ENCODE peak calls at places on chromosomes 11 and 22, in eight cellular contexts. A is heart left ventricle, W is choroid plexus epithelial cell, Z is fibroblast of lung, R is HCT116, N is astrocyte of the spinal cord, Q is HFF-Myc, V is B cell. Y is an unnamed sample.

GRCh38 chr11:8658210-8658968 is 24.1 kb downstream of the TRIM66 start:
- DNase-seq in Q (no peak), Z (no peak), N (no peak), W (peak; percentile 42), R (no peak), A (no peak), V (no peak), Y (peak; percentile 53)

GRCh38 chr22:28951969-28952521 is 68.7 kb downstream of the ZNRF3 start:
- DNase-seq in Z (peak; percentile 71), V (no peak), N (peak; percentile 80), A (no peak), W (peak; percentile 59), R (no peak), Q (no peak), Y (no peak)

GRCh38 chr22:22235564-22235963 is 9.0 kb upstream of the VPREB1 start:
- DNase-seq in A (no peak), Q (no peak), W (peak; percentile 42), V (no peak), N (no peak), R (no peak), Z (no peak), Y (peak; percentile 39)

GRCh38 chr11:5289696-5290095 is 12.1 kb downstream of the OR51B4 start:
- DNase-seq in N (no peak), Z (peak; percentile 12), W (no peak), R (no peak), A (no peak), Q (no peak), V (no peak), Y (no peak)

GRCh38 chr11:37199082-37199481 is 601.0 kb upstream of the RAG2 start:
- DNase-seq in V (no peak), R (no peak), W (no peak), Q (no peak), Z (no peak), N (no peak), A (no peak), Y (no peak)

GRCh38 chr11:33860926-33861325 is 30.9 kb downstream of the LMO2 start:
- DNase-seq in N (no peak), V (no peak), Z (no peak), A (no peak), W (no peak), R (no peak), Q (no peak), Y (no peak)

GRCh38 chr11:71302534-71302909 is 50.1 kb upstream of the SHANK2 start:
- DNase-seq in V (no peak), Q (no peak), A (no peak), N (no peak), Z (no peak), R (no peak), W (no peak), Y (no peak)

GRCh38 chr22:44639891-44640617 is 62.0 kb upstream of the PRR5 start:
- DNase-seq in N (no peak), A (no peak), R (no peak), Q (no peak), V (no peak), W (no peak), Z (no peak), Y (no peak)

GRCh38 chr11:87583931-87584330 is 546.2 kb downstream of the TMEM135 start:
- DNase-seq in N (no peak), A (no peak), Z (no peak), Q (no peak), W (no peak), V (no peak), R (no peak), Y (no peak)

GRCh38 chr11:68798221-68798813 is 43.4 kb downstream of the CPT1A start:
- DNase-seq in Z (no peak), W (peak; percentile 22), N (no peak), R (no peak), A (no peak), Q (no peak), V (peak; percentile 54), Y (peak; percentile 75)
- TF ChIP-seq CTCF in Z (peak; percentile 66), W (peak; percentile 67), N (peak; percentile 78), R (peak; percentile 82), A (peak; percentile 40), Q (peak; percentile 82), V (peak; percentile 75), Y (peak; percentile 75)

DNA sequence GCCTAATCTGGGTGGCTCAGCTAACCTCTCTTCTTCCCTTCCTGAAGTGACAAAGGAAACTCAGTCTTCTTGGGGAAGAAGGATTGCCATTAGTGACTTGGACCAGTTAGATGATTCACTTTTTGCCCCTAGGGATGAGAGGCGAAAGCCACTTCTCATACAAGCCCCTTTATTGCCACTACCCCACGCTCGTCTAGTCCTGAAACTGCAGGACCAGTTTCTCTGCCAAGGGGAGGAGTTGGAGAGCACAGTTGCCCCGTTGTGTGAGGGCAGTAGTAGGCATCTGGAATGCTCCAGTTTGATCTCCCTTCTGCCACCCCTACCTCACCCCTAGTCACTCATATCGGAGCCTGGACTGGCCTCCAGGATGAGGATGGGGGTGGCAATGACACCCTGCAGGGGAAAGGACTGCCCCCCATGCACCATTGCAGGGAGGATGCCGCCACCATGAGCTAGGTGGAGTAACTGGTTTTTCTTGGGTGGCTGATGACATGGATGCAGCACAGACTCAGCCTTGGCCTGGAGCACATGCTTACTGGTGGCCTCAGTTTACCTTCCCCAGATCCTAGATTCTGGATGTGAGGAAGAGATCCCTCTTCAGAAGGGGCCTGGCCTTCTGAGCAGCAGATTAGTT is 14.2 kb upstream of the UVRAG start:
- DNase-seq in A (no peak), Q (no peak), R (no peak), N (no peak), V (no peak), W (no peak), Z (no peak), Y (no peak)
- TF ChIP-seq CTCF in A (no peak), Q (no peak), R (no peak), N (no peak), V (no peak), W (no peak), Z (no peak), Y (no peak)

DNA sequence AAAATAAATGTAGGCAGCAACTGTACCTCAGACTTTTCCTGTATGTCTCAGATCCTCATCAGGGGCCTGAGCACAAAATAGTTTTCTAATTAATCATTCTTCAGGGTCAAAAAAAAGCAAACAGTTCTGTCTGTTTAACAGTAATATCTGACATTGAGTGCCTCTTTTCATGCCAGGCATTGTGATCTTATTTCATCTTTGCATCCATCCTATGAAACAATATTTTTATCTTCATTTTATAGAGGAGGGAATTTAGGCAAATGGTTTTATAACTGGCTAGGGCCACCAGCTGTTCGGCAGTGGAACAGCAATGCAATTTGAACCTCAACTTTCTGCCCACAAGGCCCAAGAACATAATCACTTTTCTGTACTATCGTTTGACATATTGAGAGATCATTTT is 145.6 kb downstream of the WNT7B start:
- DNase-seq in N (peak; percentile 41), Z (peak; percentile 55), A (no peak), R (peak; percentile 6), Q (no peak), W (peak; percentile 66), V (no peak), Y (no peak)
- TF ChIP-seq CTCF in N (peak; percentile 65), Z (peak; percentile 81), A (no peak), R (peak; percentile 49), Q (peak; percentile 29), W (peak; percentile 85), V (peak; percentile 9), Y (no peak)

DNA sequence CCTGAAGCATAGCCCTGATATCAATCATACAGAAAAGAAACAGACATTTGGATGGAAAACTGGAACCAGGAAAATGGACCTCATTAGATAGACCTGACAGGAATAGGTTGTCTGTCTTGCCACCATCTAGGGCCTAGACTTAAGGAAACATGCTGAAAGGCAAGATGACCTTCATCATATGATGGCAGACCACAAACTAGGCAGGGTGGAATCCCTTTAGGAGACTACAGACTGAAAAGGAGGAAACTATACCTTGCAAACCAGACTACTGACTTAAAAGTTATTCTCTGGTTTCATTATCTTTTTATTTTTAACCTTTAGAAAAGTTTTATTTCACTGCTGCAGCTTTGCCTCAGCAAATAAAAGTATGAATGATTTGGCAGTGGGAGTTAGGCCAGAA is 20.3 kb downstream of the SBF2 start:
- DNase-seq in W (no peak), R (no peak), N (no peak), Q (no peak), Z (no peak), A (no peak), V (no peak), Y (no peak)
- TF ChIP-seq CTCF in W (no peak), R (no peak), N (no peak), Q (no peak), Z (no peak), A (no peak), V (no peak), Y (no peak)